ENCODE peak calls at places on chromosomes 13 and 19, in eight cellular contexts. One of them, this sample, is unnamed.

GRCh38 chr19:38004505-38005223 is 97.7 kb downstream of the SIPA1L3 start:
- DNase-seq in effector CD4-positive, alpha-beta T cell: no peak
- DNase-seq in ovary: peak
- DNase-seq in anterior cingulate cortex: peak
- DNase-seq in mesendoderm: peak
- DNase-seq in activated gamma-delta T cell treated with anti-CD3 and anti-CD28 coated beads, Interleukin-2, amount 50 U/mL, for 16 hours: no peak
- DNase-seq in brain microvascular endothelial cell: peak
- DNase-seq in sigmoid colon: peak
- DNase-seq in this sample: peak

GRCh38 chr13:44989941-44990340 is 603 bp downstream of the GPALPP1 start:
- DNase-seq in mesendoderm: peak
- DNase-seq in ovary: no peak
- DNase-seq in activated gamma-delta T cell treated with anti-CD3 and anti-CD28 coated beads, Interleukin-2, amount 50 U/mL, for 16 hours: no peak
- DNase-seq in sigmoid colon: no peak
- DNase-seq in effector CD4-positive, alpha-beta T cell: no peak
- DNase-seq in anterior cingulate cortex: no peak
- DNase-seq in brain microvascular endothelial cell: no peak
- DNase-seq in this sample: peak

GRCh38 chr13:100721885-100722512 is 47.4 kb upstream of the TMTC4 start:
- DNase-seq in anterior cingulate cortex: peak
- DNase-seq in ovary: no peak
- DNase-seq in mesendoderm: peak
- DNase-seq in brain microvascular endothelial cell: peak
- DNase-seq in activated gamma-delta T cell treated with anti-CD3 and anti-CD28 coated beads, Interleukin-2, amount 50 U/mL, for 16 hours: peak
- DNase-seq in sigmoid colon: no peak
- DNase-seq in effector CD4-positive, alpha-beta T cell: peak
- DNase-seq in this sample: peak

GRCh38 chr19:49688531-49689132 is 762 bp upstream of the ADM5 start:
- DNase-seq in activated gamma-delta T cell treated with anti-CD3 and anti-CD28 coated beads, Interleukin-2, amount 50 U/mL, for 16 hours: no peak
- DNase-seq in effector CD4-positive, alpha-beta T cell: no peak
- DNase-seq in sigmoid colon: no peak
- DNase-seq in mesendoderm: no peak
- DNase-seq in brain microvascular endothelial cell: no peak
- DNase-seq in ovary: no peak
- DNase-seq in anterior cingulate cortex: no peak
- DNase-seq in this sample: no peak

GRCh38 chr13:44692173-44692713 is 116.1 kb upstream of the TSC22D1 start:
- DNase-seq in mesendoderm: peak
- DNase-seq in ovary: no peak
- DNase-seq in effector CD4-positive, alpha-beta T cell: no peak
- DNase-seq in activated gamma-delta T cell treated with anti-CD3 and anti-CD28 coated beads, Interleukin-2, amount 50 U/mL, for 16 hours: no peak
- DNase-seq in sigmoid colon: no peak
- DNase-seq in anterior cingulate cortex: no peak
- DNase-seq in brain microvascular endothelial cell: peak
- DNase-seq in this sample: no peak

GRCh38 chr13:99199541-99200432 is 867 bp upstream of the UBAC2 start:
- DNase-seq in mesendoderm: no peak
- DNase-seq in ovary: no peak
- DNase-seq in anterior cingulate cortex: no peak
- DNase-seq in effector CD4-positive, alpha-beta T cell: no peak
- DNase-seq in activated gamma-delta T cell treated with anti-CD3 and anti-CD28 coated beads, Interleukin-2, amount 50 U/mL, for 16 hours: no peak
- DNase-seq in sigmoid colon: peak
- DNase-seq in brain microvascular endothelial cell: no peak
- DNase-seq in this sample: no peak

GRCh38 chr19:17114414-17114831 is 38.8 kb downstream of the MYO9B start:
- DNase-seq in anterior cingulate cortex: no peak
- DNase-seq in ovary: no peak
- DNase-seq in sigmoid colon: no peak
- DNase-seq in mesendoderm: peak
- DNase-seq in effector CD4-positive, alpha-beta T cell: no peak
- DNase-seq in activated gamma-delta T cell treated with anti-CD3 and anti-CD28 coated beads, Interleukin-2, amount 50 U/mL, for 16 hours: no peak
- DNase-seq in brain microvascular endothelial cell: no peak
- DNase-seq in this sample: peak

GRCh38 chr19:35260694-35261304 is 8.0 kb upstream of the USF2 start:
- DNase-seq in mesendoderm: no peak
- DNase-seq in activated gamma-delta T cell treated with anti-CD3 and anti-CD28 coated beads, Interleukin-2, amount 50 U/mL, for 16 hours: no peak
- DNase-seq in brain microvascular endothelial cell: no peak
- DNase-seq in effector CD4-positive, alpha-beta T cell: no peak
- DNase-seq in sigmoid colon: peak
- DNase-seq in ovary: peak
- DNase-seq in anterior cingulate cortex: no peak
- DNase-seq in this sample: no peak

This sample was measured in bronchial epithelial cell.